ENCODE peak calls at places on chromosomes 1 and 21, in eight cellular contexts. H, D, S, B, F, X, G and Q are unnamed samples.

GRCh38 chr1:84792421-84792820 is 100.6 kb downstream of the LPAR3 start:
- DNase-seq in H (no peak), D (no peak), S (no peak), B (no peak), F (no peak), X (no peak), G (no peak), Q (no peak)

GRCh38 chr1:61399192-61399591 is 316.8 kb downstream of the NFIA start:
- DNase-seq in H (no peak), D (no peak), S (no peak), B (no peak), F (no peak), X (no peak), G (no peak), Q (no peak)

GRCh38 chr1:204171751-204172178 is 5.6 kb upstream of the REN start:
- DNase-seq in H (peak), D (no peak), S (no peak), B (peak), F (no peak), X (no peak), G (no peak), Q (peak)

GRCh38 chr1:47533176-47534039 is 95.6 kb downstream of the FOXD2 start:
- DNase-seq in H (peak), D (peak), S (no peak), B (peak), F (no peak), X (no peak), G (no peak), Q (no peak)

GRCh38 chr1:53617382-53618217 is 121.4 kb downstream of the GLIS1 start:
- DNase-seq in H (no peak), D (no peak), S (no peak), B (peak), F (no peak), X (no peak), G (no peak), Q (peak)

GRCh38 chr1:38778521-38778920 is 81.1 kb downstream of the RRAGC start:
- DNase-seq in H (no peak), D (no peak), S (no peak), B (no peak), F (no peak), X (no peak), G (no peak), Q (no peak)

GRCh38 chr1:113928950-113929749 is at the start of gene HIPK1:
- DNase-seq in H (peak), D (peak), S (peak), B (peak), F (peak), X (peak), G (peak), Q (peak)

GRCh38 chr1:147608601-147609000 is 61.7 kb downstream of the ACP6 start:
- DNase-seq in H (no peak), D (no peak), S (no peak), B (no peak), F (no peak), X (no peak), G (no peak), Q (no peak)

GRCh38 chr21:38129711-38130110 is 127.1 kb upstream of the KCNJ15 start:
- DNase-seq in H (no peak), D (no peak), S (no peak), B (no peak), F (no peak), X (no peak), G (no peak), Q (no peak)

GRCh38 chr1:208113036-208113435 is 131.1 kb downstream of the PLXNA2 start:
- DNase-seq in H (no peak), D (no peak), S (no peak), B (no peak), F (no peak), X (no peak), G (no peak), Q (no peak)